ENCODE peak calls at places on chromosome 21, in nine cellular contexts. L is fibroblast of lung; I is ACHN; R is neuronal stem cell; N is D341Med; O is stimulated activated CD4-positive, alpha-beta T cell treated with anti-CD3 and anti-CD28 coated beads, TNF-alpha, amount 100 ng/mL, for 1 hour; M is HCT116; S is T-cell; V is erythroblast. Y is an unnamed sample.
A peak's percentile ranks its signal among the peaks of the same experiment; 100 is the strongest.

GRCh38 chr21:29187939-29188338 is 57.5 kb downstream of the MAP3K7CL start:
- DNase-seq in I (peak; percentile 68), S (no peak), M (peak; percentile 59), L (peak; percentile 96), R (no peak), O (no peak), N (no peak), V (no peak), Y (peak; percentile 78)

GRCh38 chr21:36696640-36697472 is 2.1 kb upstream of the SIM2 start:
- DNase-seq in I (no peak), L (no peak), S (no peak), R (no peak), V (no peak), M (no peak), O (no peak), N (peak; percentile 47), Y (no peak)

GRCh38 chr21:35483267-35483666 is 434.2 kb upstream of the RUNX1 start:
- DNase-seq in N (no peak), R (no peak), L (peak; percentile 29), O (no peak), S (no peak), I (no peak), M (no peak), V (peak; percentile 86), Y (no peak)

GRCh38 chr21:31577280-31577679 is 82.2 kb upstream of the SOD1 start:
- DNase-seq in M (no peak), I (no peak), V (no peak), S (no peak), R (no peak), N (no peak), L (no peak), O (no peak), Y (no peak)

GRCh38 chr21:32807717-32808380 is 36.3 kb upstream of the PAXBP1 start:
- DNase-seq in R (peak; percentile 20), S (no peak), L (peak; percentile 83), I (no peak), V (no peak), O (no peak), M (no peak), N (peak; percentile 45), Y (peak; percentile 30)

GRCh38 chr21:38843379-38843778 is 37.6 kb downstream of the ETS2 start:
- DNase-seq in I (no peak), V (no peak), M (no peak), S (no peak), N (no peak), R (no peak), L (no peak), O (no peak), Y (no peak)

GRCh38 chr21:38467911-38468310 is 30.4 kb downstream of the ERG start:
- DNase-seq in M (no peak), N (no peak), O (no peak), I (no peak), R (no peak), S (no peak), V (no peak), L (no peak), Y (no peak)

GRCh38 chr21:43667191-43667904 is 8.0 kb downstream of the RRP1B start:
- DNase-seq in M (no peak), I (no peak), L (peak; percentile 80), V (no peak), N (no peak), O (no peak), R (no peak), S (no peak), Y (peak; percentile 68)

GRCh38 chr21:46121286-46122221 is 23.6 kb downstream of the COL6A2 start:
- DNase-seq in V (no peak), O (no peak), L (no peak), M (no peak), R (no peak), I (no peak), N (no peak), S (no peak), Y (no peak)

GRCh38 chr21:45466330-45467220 is 61.6 kb downstream of the COL18A1 start:
- DNase-seq in R (no peak), N (no peak), S (no peak), V (no peak), O (no peak), I (no peak), L (no peak), M (no peak), Y (no peak)

GRCh38 chr21:27339902-27340301 is 373.0 kb upstream of the ADAMTS5 start:
- DNase-seq in O (no peak), R (no peak), L (no peak), I (no peak), V (no peak), N (no peak), S (no peak), M (no peak), Y (no peak)

GRCh38 chr21:34846601-34847112 is 177.9 kb downstream of the CLIC6 start:
- DNase-seq in L (peak; percentile 86), S (no peak), O (no peak), V (no peak), I (no peak), M (peak; percentile 61), R (peak; percentile 8), N (no peak), Y (peak; percentile 86)

GRCh38 chr21:35730325-35730724 is 330.0 kb downstream of the SETD4 start:
- DNase-seq in V (no peak), L (no peak), R (no peak), I (no peak), O (no peak), S (no peak), M (no peak), N (no peak), Y (no peak)

GRCh38 chr21:33109574-33110339 is 39.8 kb downstream of the OLIG1 start:
- DNase-seq in V (peak; percentile 22), L (no peak), N (peak; percentile 52), I (no peak), M (no peak), O (peak; percentile 5), R (no peak), S (peak; percentile 3), Y (peak; percentile 25)

GRCh38 chr21:41752231-41752681 is 14.6 kb downstream of the RIPK4 start:
- DNase-seq in L (peak; percentile 49), I (peak; percentile 7), S (no peak), O (no peak), M (no peak), N (no peak), V (no peak), R (no peak), Y (peak; percentile 81)

GRCh38 chr21:28261291-28261690 is 731.4 kb downstream of the LTN1 start:
- DNase-seq in S (no peak), R (no peak), O (no peak), N (no peak), I (no peak), V (no peak), M (no peak), L (peak; percentile 11), Y (no peak)

Y was measured in RWPE1.